ENCODE peak calls at places on chromosomes 7 and 10, in five cellular contexts. Y is T follicular helper cell; P is uterus; T is lower lobe of right lung; M is activated T-cell treated with anti-CD3 and anti-CD28 coated beads, Interleukin-2, amount 50 U/mL, for 24 hours. H is an unnamed sample.

GRCh38 chr10:111522551-111522950 is 445.7 kb downstream of the ADRA2A start:
- DNase-seq in Y (no peak), P (no peak), T (no peak), M (no peak), H (no peak)

GRCh38 chr10:132654708-132655661 is 117.4 kb downstream of the INPP5A start:
- DNase-seq in Y (peak), P (peak), T (peak), M (peak), H (no peak)

GRCh38 chr10:47288236-47288635 is 11.8 kb upstream of the GDF10 start:
- DNase-seq in Y (no peak), P (no peak), T (no peak), M (no peak), H (no peak)

GRCh38 chr10:114492351-114493037 is 88.2 kb upstream of the AFAP1L2 start:
- DNase-seq in Y (no peak), P (no peak), T (no peak), M (no peak), H (no peak)

GRCh38 chr7:101725911-101726310 is 91.5 kb upstream of the CUX1 start:
- DNase-seq in Y (no peak), P (no peak), T (no peak), M (no peak), H (no peak)

GRCh38 chr7:105261689-105262088 is 127.0 kb downstream of the SRPK2 start:
- DNase-seq in Y (no peak), P (no peak), T (no peak), M (no peak), H (no peak)

GRCh38 chr10:100827819-100828743 is 82.7 kb downstream of the PAX2 start:
- DNase-seq in Y (no peak), P (no peak), T (no peak), M (peak), H (peak)

GRCh38 chr7:113159746-113160339 is 41.5 kb upstream of the SMIM30 start:
- DNase-seq in Y (no peak), P (no peak), T (no peak), M (no peak), H (no peak)

GRCh38 chr7:45021604-45022296 is 21.7 kb downstream of the CCM2 start:
- DNase-seq in Y (no peak), P (no peak), T (no peak), M (no peak), H (no peak)

H was measured in Peyer's patch.